ENCODE peak calls at places on chromosomes 16 and 17, in eight cellular contexts. I is colonic mucosa; D is lung; C is naive thymus-derived CD4-positive, alpha-beta T cell; O is mucosa of descending colon; L is mammary epithelial cell; E is mesendoderm; R is BE2C. X is an unnamed sample. For H3K4me1, the result is how much of the 10 kb centered on the place peaks cover.

GRCh38 chr17:73802314-73802713 is 158.1 kb upstream of the SDK2 start:
- DNase-seq in R (no peak), D (no peak), C (no peak), I (no peak), L (no peak), E (no peak), O (no peak), X (no peak)

GRCh38 chr17:74431568-74432483 is at the start of gene GPRC5C:
- DNase-seq in L (peak), D (peak), R (peak), E (peak), I (peak), O (peak), C (no peak), X (peak)

GRCh38 chr17:65173951-65174683 is 36.9 kb downstream of the RGS9 start:
- DNase-seq in O (no peak), D (no peak), I (no peak), E (no peak), C (no peak), R (peak), L (no peak), X (no peak)

GRCh38 chr17:2068589-2069051 is 13.7 kb downstream of the HIC1 start:
- DNase-seq in C (no peak), I (no peak), R (peak), D (no peak), O (no peak), L (no peak), E (no peak), X (no peak)

GRCh38 chr17:48259710-48260291 is 152.2 kb downstream of the SNX11 start:
- DNase-seq in O (no peak), D (no peak), L (peak), I (peak), E (peak), R (no peak), C (no peak), X (no peak)

GRCh38 chr17:1638171-1638583 is 7.4 kb downstream of the SCARF1 start:
- DNase-seq in L (no peak), O (peak), C (no peak), R (no peak), I (no peak), D (no peak), E (no peak), X (no peak)

GRCh38 chr17:29933379-29933778 is 3.4 kb upstream of the SSH2 start:
- DNase-seq in L (peak), D (no peak), C (no peak), I (no peak), E (peak), R (no peak), O (no peak), X (no peak)

GRCh38 chr17:4510615-4510941 is 11.9 kb downstream of the SPNS2 start:
- DNase-seq in O (no peak), L (no peak), D (no peak), C (no peak), I (no peak), E (no peak), R (no peak), X (peak)

GRCh38 chr16:68652659-68653058 is 7.5 kb downstream of the CDH3 start:
- DNase-seq in O (no peak), D (no peak), L (no peak), R (no peak), E (no peak), C (no peak), I (no peak), X (no peak)

GRCh38 chr17:40111221-40112128 is 10.3 kb upstream of the MSL1 start:
- DNase-seq in L (peak), E (peak), D (peak), C (peak), O (peak), I (peak), R (peak), X (peak)

GRCh38 chr17:29251969-29252866 is 5.6 kb downstream of the CRYBA1 start:
- DNase-seq in O (no peak), L (no peak), R (no peak), D (no peak), I (no peak), E (peak), C (no peak), X (no peak)

GRCh38 chr16:83912152-83912948 is 13.4 kb downstream of the MLYCD start:
- DNase-seq in D (no peak), R (no peak), E (peak), O (no peak), L (no peak), C (no peak), I (no peak), X (peak)

GRCh38 chr17:35094902-35095301 is 24.8 kb downstream of the RAD51D start:
- DNase-seq in O (no peak), C (no peak), L (peak), E (peak), R (no peak), I (no peak), D (no peak), X (no peak)

GRCh38 chr16:31108794-31109558 is 790 bp downstream of the BCKDK start:
- DNase-seq in I (no peak), R (no peak), D (no peak), C (no peak), E (no peak), L (no peak), O (no peak), X (no peak)

GRCh38 chr16:8912793-8913192 is 30.6 kb downstream of the LITAFD start:
- DNase-seq in E (no peak), D (no peak), O (no peak), I (no peak), R (no peak), L (no peak), C (no peak), X (no peak)

GRCh38 chr17:63185420-63185819 is 219.4 kb downstream of the TANC2 start:
- DNase-seq in R (no peak), L (no peak), O (no peak), I (no peak), D (no peak), E (no peak), C (no peak), X (no peak)

GRCh38 chr16:31356566-31357323 is 1.8 kb downstream of the ITGAX start:
- DNase-seq in E (peak), R (no peak), O (no peak), C (no peak), I (no peak), L (no peak), D (no peak), X (no peak)

GRCh38 chr17:35788504-35788998 is 6.9 kb downstream of the MMP28 start:
- DNase-seq in C (no peak), D (no peak), L (peak), I (no peak), E (no peak), O (no peak), R (peak), X (peak)

GRCh38 chr16:81551141-81551808 is 106.7 kb downstream of the CMIP start:
- DNase-seq in I (no peak), E (peak), C (no peak), D (no peak), L (peak), O (no peak), R (no peak), X (no peak)

GRCh38 chr17:62064029-62064790 is 868 bp downstream of the MED13 start:
- DNase-seq in E (no peak), C (peak), D (no peak), R (no peak), O (no peak), L (peak), I (no peak), X (no peak)

GRCh38 chr16:85664580-85665372 is 24.0 kb downstream of the GINS2 start:
- DNase-seq in C (no peak), E (no peak), O (no peak), D (no peak), R (no peak), I (no peak), L (no peak), X (peak)

GRCh38 chr16:57406881-57407280 is 2.3 kb downstream of the CCL17 start:
- DNase-seq in L (no peak), O (no peak), R (no peak), C (no peak), I (no peak), E (no peak), D (no peak), X (no peak)

GRCh38 chr17:1197781-1198490 is 18.2 kb upstream of the ABR start:
- DNase-seq in I (peak), E (no peak), L (no peak), O (peak), R (no peak), D (peak), C (peak), X (peak)

GRCh38 chr16:69934044-69934443 is 17.1 kb upstream of the CLEC18A start:
- DNase-seq in O (no peak), I (no peak), R (no peak), L (no peak), E (no peak), C (no peak), D (no peak), X (no peak)

GRCh38 chr16:56207421-56207820 is 16.1 kb downstream of the GNAO1 start:
- DNase-seq in O (no peak), D (no peak), C (no peak), L (no peak), I (no peak), E (no peak), R (no peak), X (no peak)

GRCh38 chr17:82970818-82971610 is 108.4 kb upstream of the METRNL start:
- DNase-seq in E (no peak), D (peak), L (no peak), C (no peak), R (no peak), O (peak), I (peak), X (no peak)

GRCh38 chr17:42895185-42895555 is 5.4 kb upstream of the G6PC1 start:
- DNase-seq in E (no peak), C (no peak), O (peak), R (no peak), I (peak), L (peak), D (peak), X (peak)

GRCh38 chr16:25868966-25869365 is 177.2 kb downstream of the HS3ST4 start:
- DNase-seq in D (no peak), E (peak), C (no peak), R (no peak), I (no peak), O (no peak), L (no peak), X (no peak)

GRCh38 chr16:25311039-25311438 is 53.4 kb upstream of the ZKSCAN2 start:
- DNase-seq in O (no peak), E (no peak), R (no peak), C (no peak), I (no peak), L (no peak), D (no peak), X (no peak)

GRCh38 chr16:48503779-48504178 is 106.2 kb downstream of the N4BP1 start:
- DNase-seq in O (no peak), L (no peak), I (no peak), E (no peak), D (peak), C (no peak), R (peak), X (peak)
- H3K4me1 ChIP-seq in O (under half), L (under half), I (under half), E (under half), D (under half), C (under half), R (under half), X (under half)

GRCh38 chr17:8249621-8250020 is 532 bp downstream of the PFAS start:
- DNase-seq in C (no peak), L (no peak), I (no peak), E (no peak), O (no peak), D (no peak), R (no peak), X (no peak)

GRCh38 chr17:8248751-8249607 is at the start of gene PFAS:
- DNase-seq in L (peak), D (peak), C (peak), R (peak), I (peak), O (peak), E (peak), X (peak)

GRCh38 chr17:8243827-8244226 is 4.0 kb downstream of the CTC1 start:
- DNase-seq in L (no peak), E (no peak), O (no peak), C (no peak), I (no peak), D (no peak), R (no peak), X (no peak)

GRCh38 chr17:8250101-8250500 is 1.0 kb downstream of the PFAS start:
- DNase-seq in L (peak), E (no peak), C (no peak), I (no peak), D (no peak), O (no peak), R (no peak), X (no peak)

DNA sequence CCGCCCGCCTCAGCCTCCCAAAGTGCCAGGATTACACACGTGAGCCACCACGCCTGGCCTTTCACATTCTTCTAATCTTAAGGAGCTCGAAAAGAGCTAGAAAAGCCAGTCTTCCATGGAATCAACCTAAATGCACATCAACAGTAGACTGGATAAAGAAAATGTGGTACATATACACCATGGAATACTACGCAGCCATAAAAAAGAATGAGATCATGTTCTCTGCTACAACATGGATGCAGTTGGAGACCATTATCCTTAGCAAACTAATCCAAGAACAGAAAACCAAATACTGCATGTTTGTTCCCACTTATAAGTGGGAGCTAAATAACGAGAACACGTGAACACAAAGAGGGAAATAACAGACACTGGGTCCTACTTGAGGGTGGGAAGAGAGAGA is 3.1 kb downstream of the CTC1 start:
- DNase-seq in D (no peak), L (no peak), E (no peak), R (no peak), I (no peak), O (no peak), C (no peak), X (no peak)
- H3K4me1 ChIP-seq in D (under half), L (under half), E (under half), R (under half), I (under half), O (under half), C (under half), X (under half)

GRCh38 chr17:38898812-38899348 is 26.5 kb upstream of the LASP1NB start:
- DNase-seq in C (peak), R (no peak), O (peak), I (peak), E (no peak), L (no peak), D (peak), X (no peak)

GRCh38 chr17:38905375-38905774 is 20.0 kb upstream of the LASP1NB start:
- DNase-seq in I (no peak), R (no peak), D (no peak), E (no peak), O (peak), C (no peak), L (no peak), X (no peak)

GRCh38 chr17:38906429-38907172 is 18.8 kb upstream of the LASP1NB start:
- DNase-seq in I (no peak), D (no peak), O (no peak), E (no peak), L (no peak), C (no peak), R (no peak), X (no peak)

GRCh38 chr17:38904892-38905291 is 20.5 kb upstream of the LASP1NB start:
- DNase-seq in O (no peak), I (no peak), E (no peak), R (no peak), L (no peak), D (no peak), C (no peak), X (no peak)

DNA sequence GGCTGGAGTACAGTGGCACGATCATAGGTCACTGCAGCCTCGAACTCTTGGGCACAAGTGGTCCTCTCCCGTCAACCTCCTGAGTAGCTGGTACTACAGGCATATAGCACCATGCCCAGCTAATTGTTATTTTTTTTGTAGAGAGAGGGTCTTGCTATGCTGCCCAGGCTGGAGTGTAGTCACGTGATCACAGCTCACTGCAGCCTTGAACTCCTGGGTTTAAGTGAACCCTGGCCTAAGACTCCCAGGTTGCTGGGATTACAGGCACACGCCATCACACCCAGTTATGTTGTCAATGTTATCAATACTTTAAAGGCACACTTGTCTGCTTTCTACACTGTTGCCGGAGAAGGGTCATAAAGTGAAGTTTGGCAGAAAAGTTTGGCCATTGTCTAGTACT is 22.0 kb upstream of the LASP1NB start:
- DNase-seq in L (no peak), E (no peak), R (no peak), C (no peak), D (no peak), I (no peak), O (no peak), X (no peak)
- H3K4me1 ChIP-seq in L (under half), E (under half), R (under half), C (under half), D (under half), I (under half), O (under half), X (under half)

DNA sequence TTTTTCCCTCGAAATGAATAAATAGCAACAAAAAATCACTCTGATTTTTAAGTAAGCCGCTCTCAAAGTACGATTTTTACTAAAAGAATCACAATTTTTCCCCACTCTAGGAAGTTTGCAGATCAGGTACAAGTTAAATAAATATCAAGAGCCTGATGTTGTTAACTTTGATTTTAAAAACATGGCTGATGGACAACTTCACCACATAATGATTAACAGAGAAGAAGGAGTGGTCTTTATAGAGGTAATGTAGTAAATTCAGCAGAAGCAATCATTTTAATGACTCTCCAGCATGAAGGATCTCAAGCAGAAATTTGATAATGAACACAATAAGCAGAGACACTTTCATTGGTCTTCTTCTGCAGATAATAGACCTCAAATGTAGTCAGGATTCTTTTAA is 262.4 kb downstream of the CNTNAP4 start:
- DNase-seq in L (no peak), E (no peak), I (no peak), C (no peak), O (no peak), R (no peak), D (no peak), X (no peak)
- H3K4me1 ChIP-seq in L (under half), E (under half), I (under half), C (under half), O (under half), R (under half), D (under half), X (under half)

GRCh38 chr16:67544329-67544841 is 15.8 kb downstream of the RIPOR1 start:
- DNase-seq in L (no peak), I (no peak), E (no peak), R (no peak), O (no peak), C (no peak), D (no peak), X (no peak)
- H3K4me1 ChIP-seq in L (under half), I (under half), E (under half), R (under half), O (under half), C (under half), D (under half), X (under half)

GRCh38 chr16:86984975-86985655 is 332.1 kb downstream of the C16orf95 start:
- DNase-seq in E (peak), C (no peak), L (no peak), I (no peak), D (no peak), R (no peak), O (no peak), X (no peak)
- H3K4me1 ChIP-seq in E (under half), C (under half), L (under half), I (under half), D (under half), R (under half), O (under half), X (under half)

DNA sequence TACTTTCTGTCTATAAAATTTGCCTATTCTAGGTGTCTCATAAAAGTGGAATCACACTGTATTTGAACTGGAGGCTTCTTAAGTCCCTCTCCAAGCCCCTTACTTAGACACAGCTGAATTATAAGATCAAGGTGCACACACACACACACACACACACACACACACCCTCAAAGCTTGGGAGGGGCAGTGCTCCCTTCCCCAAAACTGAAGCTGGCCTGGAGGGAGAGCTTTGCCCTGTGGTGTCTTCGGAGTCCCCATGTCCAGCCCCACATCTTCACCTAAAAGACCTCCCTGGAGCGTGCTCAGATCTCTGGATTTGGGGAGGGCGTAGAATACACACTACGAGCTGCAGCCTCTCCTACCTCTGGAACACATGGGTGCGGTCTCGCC is 828 bp downstream of the EMP2 start:
- DNase-seq in L (peak), D (no peak), O (no peak), C (no peak), I (no peak), E (no peak), R (no peak), X (no peak)
- H3K4me1 ChIP-seq in L (under half), D (under half), O (under half), C (under half), I (under half), E (under half), R (under half), X (half or more)

GRCh38 chr16:88925540-88925887 is 51.5 kb downstream of the CBFA2T3 start:
- DNase-seq in L (no peak), O (no peak), E (no peak), C (no peak), D (no peak), R (no peak), I (no peak), X (no peak)
- H3K4me1 ChIP-seq in L (under half), O (under half), E (under half), C (under half), D (under half), R (under half), I (under half), X (under half)

X was measured in sigmoid colon.